ENCODE peak calls at places on chromosomes 11 and 22, in seven cellular contexts. O is BJ, P is fibroblast of lung, V is vagina, M is nephron progenitor cell, Q is lung, T is osteocyte. D is an unnamed sample.

GRCh38 chr11:78370406-78371172 is 47.0 kb downstream of the GAB2 start:
- DNase-seq in V (no peak), M (no peak), P (peak; percentile 14), T (no peak), Q (peak; percentile 38), O (no peak), D (no peak)

GRCh38 chr11:62707277-62707771 is at the start of the genes BSCL2 and GNG3:
- DNase-seq in V (no peak), Q (no peak), M (peak; percentile 91), P (no peak), O (no peak), T (no peak), D (no peak)

GRCh38 chr11:111307472-111308108 is 9.2 kb downstream of the POU2AF3 start:
- DNase-seq in O (no peak), T (no peak), Q (no peak), P (no peak), M (no peak), V (no peak), D (no peak)

GRCh38 chr11:41189711-41190477 is 269.6 kb downstream of the LRRC4C start:
- DNase-seq in V (no peak), P (no peak), O (no peak), Q (no peak), T (no peak), M (no peak), D (no peak)

GRCh38 chr11:71269603-71270511 is 17.5 kb upstream of the SHANK2 start:
- DNase-seq in V (peak; percentile 65), P (no peak), Q (no peak), T (peak; percentile 68), M (no peak), O (no peak), D (no peak)

GRCh38 chr11:75722669-75723042 is 5.0 kb downstream of the MOGAT2 start:
- DNase-seq in M (no peak), Q (no peak), V (no peak), O (no peak), T (no peak), P (no peak), D (no peak)

GRCh38 chr11:14413307-14414072 is 54.5 kb upstream of the RRAS2 start:
- DNase-seq in V (no peak), T (no peak), P (peak; percentile 56), O (peak; percentile 55), Q (no peak), M (no peak), D (peak; percentile 30)

GRCh38 chr11:19722702-19723101 is 10.1 kb downstream of the NAV2 start:
- DNase-seq in T (no peak), O (no peak), Q (no peak), P (no peak), V (no peak), M (no peak), D (no peak)

GRCh38 chr11:106047636-106048035 is 25.6 kb upstream of the MSANTD4 start:
- DNase-seq in V (no peak), P (no peak), M (no peak), T (no peak), O (no peak), Q (no peak), D (no peak)

GRCh38 chr11:106395716-106396349 is 318.4 kb downstream of the AASDHPPT start:
- DNase-seq in Q (no peak), O (no peak), V (no peak), T (no peak), M (no peak), P (no peak), D (no peak)

GRCh38 chr22:35337932-35338331 is 38.2 kb downstream of the TOM1 start:
- DNase-seq in O (no peak), V (no peak), Q (no peak), M (no peak), P (no peak), T (no peak), D (no peak)

GRCh38 chr11:3886985-3887384 is 31.5 kb downstream of the STIM1 start:
- DNase-seq in M (no peak), Q (no peak), T (no peak), V (no peak), P (no peak), O (no peak), D (no peak)

GRCh38 chr11:83409476-83409875 is 123.3 kb upstream of the CCDC90B start:
- DNase-seq in T (no peak), M (no peak), P (no peak), V (no peak), Q (no peak), O (no peak), D (no peak)

GRCh38 chr11:75352417-75353206 is 1.2 kb upstream of the ARRB1 start:
- DNase-seq in M (no peak), P (no peak), O (no peak), V (no peak), T (no peak), Q (peak; percentile 69), D (no peak)

DNA sequence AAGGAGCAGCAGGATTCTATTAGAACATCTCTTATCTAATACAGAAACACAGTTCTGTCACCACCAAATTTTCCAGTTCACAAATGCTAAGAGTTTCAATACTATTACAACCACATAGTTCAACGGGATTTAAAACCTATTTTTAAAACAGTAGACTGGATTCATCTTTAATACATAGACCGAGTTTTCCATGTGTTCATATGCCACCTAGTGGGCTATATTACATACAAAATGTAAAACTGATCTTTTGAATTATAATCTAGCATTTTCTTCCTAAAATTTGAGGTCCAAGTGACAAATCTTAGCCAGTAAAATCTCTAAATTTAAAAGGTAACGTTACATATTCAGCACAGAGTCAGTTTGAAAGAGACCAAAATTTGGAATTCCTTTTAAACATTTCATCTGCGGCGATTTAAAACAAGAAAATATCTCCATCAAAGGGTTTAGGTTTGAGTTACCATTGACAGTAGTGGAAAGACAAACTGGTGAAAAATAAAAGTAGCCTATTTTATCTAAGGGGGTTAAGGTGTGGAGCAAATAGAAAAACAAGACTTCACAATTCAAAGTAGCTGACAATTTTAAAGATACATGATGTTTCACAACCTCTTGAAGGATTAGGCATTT is 269.3 kb upstream of the MPPED2 start:
- DNase-seq in V (no peak), P (peak; percentile 46), M (no peak), O (no peak), T (no peak), Q (no peak), D (no peak)
- TF ChIP-seq CTCF in V (no peak), P (peak; percentile 11), M (peak; percentile 33), O (peak; percentile 11), T (peak; percentile 43), Q (no peak), D (peak; percentile 3)

DNA sequence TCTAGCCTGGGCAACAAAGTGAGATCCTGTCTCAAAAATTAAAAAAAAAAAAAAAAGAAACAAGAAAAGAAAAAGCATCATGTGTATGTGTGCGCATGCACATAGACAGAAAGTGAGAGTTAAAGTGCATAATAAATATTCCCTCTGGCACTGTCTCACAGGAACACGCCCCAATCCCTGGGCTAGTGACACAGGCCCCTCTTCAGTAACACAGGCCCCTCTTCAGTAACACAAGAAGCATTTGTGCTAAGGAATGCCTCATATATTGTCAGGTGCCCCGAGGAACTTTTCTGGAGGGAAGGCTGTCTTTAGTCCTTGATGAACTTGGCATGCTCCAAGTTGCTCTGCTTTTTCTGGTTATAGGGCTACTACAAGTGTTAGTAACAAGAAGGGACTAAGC is 57.6 kb downstream of the RPL27A start:
- DNase-seq in O (no peak), V (no peak), P (no peak), M (no peak), T (no peak), Q (no peak), D (no peak)
- TF ChIP-seq CTCF in O (no peak), V (no peak), P (no peak), M (no peak), T (no peak), Q (no peak), D (no peak)

DNA sequence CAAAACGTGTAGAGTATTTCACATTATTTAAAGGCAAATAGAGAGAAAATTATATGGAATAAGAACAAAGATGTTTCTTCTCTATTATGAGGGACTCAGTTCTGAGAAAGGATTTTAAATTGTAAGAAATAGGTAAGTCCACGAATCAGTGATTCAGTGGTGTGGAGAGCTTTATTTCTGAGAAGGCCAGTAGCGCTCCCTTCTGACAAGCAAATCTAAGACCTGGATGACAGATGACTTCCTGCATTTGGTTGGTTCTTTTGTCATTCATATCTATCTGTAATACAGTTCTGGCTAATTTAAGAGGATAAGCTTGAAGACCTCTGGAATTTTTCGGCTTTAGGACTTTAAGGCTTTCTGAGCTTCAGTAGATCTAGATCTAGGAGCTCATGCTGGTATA is 7.0 kb downstream of the CD3E start:
- DNase-seq in V (no peak), O (no peak), T (no peak), Q (no peak), P (no peak), M (no peak), D (no peak)
- TF ChIP-seq CTCF in V (no peak), O (no peak), T (no peak), Q (no peak), P (no peak), M (no peak), D (no peak)

GRCh38 chr11:72534859-72535547 is 100.7 kb upstream of the CLPB start:
- DNase-seq in T (no peak), M (no peak), V (no peak), Q (no peak), P (no peak), O (no peak), D (no peak)
- TF ChIP-seq CTCF in T (no peak), M (peak; percentile 6), V (no peak), Q (no peak), P (peak; percentile 7), O (peak; percentile 18), D (no peak)

D was measured in AG09319.